ENCODE peak calls at places on chromosomes 3 and 15, in six cellular contexts. One of them, this sample, is unnamed. For H3K4me1, the result is how much of the 10 kb centered on the place peaks cover.

GRCh38 chr3:64717872-64718613 is 30.2 kb upstream of the ADAMTS9 start:
- DNase-seq in trophoblast cell: no peak
- DNase-seq in SJSA1: no peak
- DNase-seq in ovary: no peak
- DNase-seq in NT2/D1: no peak
- DNase-seq in psoas muscle: no peak
- DNase-seq in this sample: no peak

GRCh38 chr3:151895881-151896661 is 22.6 kb downstream of the SUCNR1 start:
- DNase-seq in trophoblast cell: no peak
- DNase-seq in SJSA1: no peak
- DNase-seq in ovary: no peak
- DNase-seq in NT2/D1: no peak
- DNase-seq in psoas muscle: no peak
- DNase-seq in this sample: no peak

GRCh38 chr3:161149529-161149928 is 44.4 kb upstream of the B3GALNT1 start:
- DNase-seq in trophoblast cell: no peak
- DNase-seq in SJSA1: no peak
- DNase-seq in ovary: no peak
- DNase-seq in NT2/D1: no peak
- DNase-seq in psoas muscle: no peak
- DNase-seq in this sample: no peak

GRCh38 chr3:149801200-149801599 is 8.8 kb upstream of the ANKUB1 start:
- DNase-seq in trophoblast cell: no peak
- DNase-seq in SJSA1: no peak
- DNase-seq in ovary: no peak
- DNase-seq in NT2/D1: no peak
- DNase-seq in psoas muscle: no peak
- DNase-seq in this sample: no peak

GRCh38 chr3:99925584-99925983 is 107.9 kb downstream of the CMSS1 start:
- DNase-seq in trophoblast cell: no peak
- DNase-seq in SJSA1: no peak
- DNase-seq in ovary: peak
- DNase-seq in NT2/D1: no peak
- DNase-seq in psoas muscle: no peak
- DNase-seq in this sample: no peak

GRCh38 chr15:33964665-33965040 is 3.6 kb upstream of the CHRM5 start:
- DNase-seq in trophoblast cell: peak
- DNase-seq in SJSA1: no peak
- DNase-seq in ovary: no peak
- DNase-seq in NT2/D1: no peak
- DNase-seq in psoas muscle: no peak
- DNase-seq in this sample: no peak

GRCh38 chr15:86300371-86301106 is 220.9 kb downstream of the AGBL1 start:
- DNase-seq in trophoblast cell: no peak
- DNase-seq in SJSA1: no peak
- DNase-seq in ovary: no peak
- DNase-seq in NT2/D1: no peak
- DNase-seq in psoas muscle: no peak
- DNase-seq in this sample: peak

GRCh38 chr15:58244546-58244945 is 106.4 kb downstream of the AQP9 start:
- DNase-seq in trophoblast cell: no peak
- DNase-seq in SJSA1: no peak
- DNase-seq in ovary: no peak
- DNase-seq in NT2/D1: no peak
- DNase-seq in psoas muscle: no peak
- DNase-seq in this sample: no peak

GRCh38 chr3:159765860-159766294 is 222.8 kb upstream of the IL12A start:
- DNase-seq in trophoblast cell: no peak
- DNase-seq in SJSA1: no peak
- DNase-seq in ovary: no peak
- DNase-seq in NT2/D1: no peak
- DNase-seq in psoas muscle: no peak
- DNase-seq in this sample: peak

GRCh38 chr15:47505712-47506542 is 211.4 kb upstream of the SEMA6D start:
- DNase-seq in trophoblast cell: no peak
- DNase-seq in SJSA1: no peak
- DNase-seq in ovary: no peak
- DNase-seq in NT2/D1: no peak
- DNase-seq in psoas muscle: no peak
- DNase-seq in this sample: no peak

GRCh38 chr3:53486961-53487654 is 7.3 kb upstream of the CACNA1D start:
- DNase-seq in trophoblast cell: no peak
- DNase-seq in SJSA1: no peak
- DNase-seq in ovary: no peak
- DNase-seq in NT2/D1: no peak
- DNase-seq in psoas muscle: no peak
- DNase-seq in this sample: no peak

GRCh38 chr3:34864011-34864410 is 775.3 kb upstream of the ARPP21 start:
- DNase-seq in trophoblast cell: no peak
- DNase-seq in SJSA1: no peak
- DNase-seq in ovary: no peak
- DNase-seq in NT2/D1: no peak
- DNase-seq in psoas muscle: no peak
- DNase-seq in this sample: no peak

GRCh38 chr15:78049691-78050440 is 27.6 kb downstream of the TBC1D2B start:
- DNase-seq in trophoblast cell: peak
- DNase-seq in SJSA1: no peak
- DNase-seq in ovary: no peak
- DNase-seq in NT2/D1: no peak
- DNase-seq in psoas muscle: no peak
- DNase-seq in this sample: no peak

DNA sequence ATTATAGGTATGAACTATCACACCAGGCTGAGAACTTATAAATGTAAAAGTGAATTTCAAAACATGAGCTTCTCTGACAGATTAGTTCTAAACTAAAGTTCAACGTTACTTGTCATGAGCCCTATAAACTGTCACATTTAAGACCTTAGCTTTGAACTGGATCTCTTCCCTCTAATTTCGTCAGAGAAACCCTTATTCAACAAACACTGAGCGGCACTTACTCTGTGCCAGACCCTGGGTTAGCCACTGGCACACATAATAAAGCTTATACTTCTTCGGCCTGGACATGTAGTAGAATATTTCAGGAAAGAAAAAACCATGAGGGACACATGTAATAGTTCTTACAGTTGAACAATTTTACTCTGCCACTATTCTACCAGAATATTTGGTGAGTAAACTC is 5.6 kb downstream of the PCYT1A start:
- DNase-seq in trophoblast cell: no peak
- DNase-seq in SJSA1: no peak
- DNase-seq in ovary: no peak
- DNase-seq in NT2/D1: no peak
- DNase-seq in psoas muscle: no peak
- DNase-seq in this sample: no peak
- H3K4me1 ChIP-seq in trophoblast cell: under half
- H3K4me1 ChIP-seq in SJSA1: under half
- H3K4me1 ChIP-seq in ovary: under half
- H3K4me1 ChIP-seq in NT2/D1: under half
- H3K4me1 ChIP-seq in psoas muscle: half or more
- H3K4me1 ChIP-seq in this sample: under half

GRCh38 chr3:58161435-58162398 is 49.1 kb downstream of the DNASE1L3 start:
- DNase-seq in trophoblast cell: peak
- DNase-seq in SJSA1: peak
- DNase-seq in ovary: peak
- DNase-seq in NT2/D1: no peak
- DNase-seq in psoas muscle: peak
- DNase-seq in this sample: no peak
- H3K4me1 ChIP-seq in trophoblast cell: under half
- H3K4me1 ChIP-seq in SJSA1: half or more
- H3K4me1 ChIP-seq in ovary: under half
- H3K4me1 ChIP-seq in NT2/D1: under half
- H3K4me1 ChIP-seq in psoas muscle: under half
- H3K4me1 ChIP-seq in this sample: under half

GRCh38 chr3:135447478-135447877 is 518.0 kb upstream of the PPP2R3A start:
- DNase-seq in trophoblast cell: no peak
- DNase-seq in SJSA1: no peak
- DNase-seq in ovary: no peak
- DNase-seq in NT2/D1: no peak
- DNase-seq in psoas muscle: no peak
- DNase-seq in this sample: no peak

GRCh38 chr3:135448520-135448919 is 517.0 kb upstream of the PPP2R3A start:
- DNase-seq in trophoblast cell: no peak
- DNase-seq in SJSA1: no peak
- DNase-seq in ovary: no peak
- DNase-seq in NT2/D1: no peak
- DNase-seq in psoas muscle: no peak
- DNase-seq in this sample: no peak

GRCh38 chr3:135449046-135449445 is 516.5 kb upstream of the PPP2R3A start:
- DNase-seq in trophoblast cell: no peak
- DNase-seq in SJSA1: no peak
- DNase-seq in ovary: no peak
- DNase-seq in NT2/D1: no peak
- DNase-seq in psoas muscle: no peak
- DNase-seq in this sample: no peak

GRCh38 chr3:135440233-135440632 is 525.3 kb upstream of the PPP2R3A start:
- DNase-seq in trophoblast cell: no peak
- DNase-seq in SJSA1: no peak
- DNase-seq in ovary: no peak
- DNase-seq in NT2/D1: no peak
- DNase-seq in psoas muscle: no peak
- DNase-seq in this sample: no peak

GRCh38 chr3:135444058-135444457 is 521.5 kb upstream of the PPP2R3A start:
- DNase-seq in trophoblast cell: no peak
- DNase-seq in SJSA1: no peak
- DNase-seq in ovary: no peak
- DNase-seq in NT2/D1: no peak
- DNase-seq in psoas muscle: no peak
- DNase-seq in this sample: no peak
- H3K4me1 ChIP-seq in trophoblast cell: under half
- H3K4me1 ChIP-seq in SJSA1: under half
- H3K4me1 ChIP-seq in ovary: under half
- H3K4me1 ChIP-seq in NT2/D1: under half
- H3K4me1 ChIP-seq in psoas muscle: under half
- H3K4me1 ChIP-seq in this sample: under half

DNA sequence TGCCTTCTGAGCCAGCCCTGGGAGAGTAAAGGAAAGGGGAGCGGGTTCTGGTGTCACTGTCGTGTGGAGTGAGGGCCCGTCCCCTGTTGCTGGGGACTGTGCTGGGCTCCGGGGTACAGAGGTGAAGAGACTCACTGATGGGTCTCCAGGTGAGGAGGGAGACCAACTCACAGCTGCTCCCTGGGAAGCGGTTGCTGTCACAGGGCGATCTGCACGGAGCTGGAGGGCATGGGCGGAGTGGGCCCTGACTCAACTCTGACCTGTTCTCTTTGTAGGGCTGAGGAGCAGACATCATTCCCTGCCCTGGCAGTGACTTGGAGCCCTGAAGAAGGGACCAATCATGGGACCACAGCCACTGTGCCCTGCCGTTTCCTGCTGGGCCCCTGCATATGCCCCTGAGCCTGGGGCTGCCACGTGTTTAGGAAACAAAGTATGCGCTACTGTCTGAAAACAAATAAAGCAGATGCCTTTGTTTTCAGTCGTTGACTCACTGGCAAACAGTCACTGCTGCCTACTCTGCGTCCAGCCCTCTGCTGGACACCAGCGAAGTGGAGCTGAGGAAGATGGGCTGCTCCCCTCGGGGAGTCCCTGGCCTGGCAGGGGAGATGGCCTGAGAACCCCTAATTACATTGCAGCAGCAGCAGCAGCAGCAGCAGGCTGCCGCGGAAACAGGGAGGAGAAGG is 22.9 kb upstream of the PLXNA1 start:
- DNase-seq in trophoblast cell: no peak
- DNase-seq in SJSA1: peak
- DNase-seq in ovary: no peak
- DNase-seq in NT2/D1: peak
- DNase-seq in psoas muscle: no peak
- DNase-seq in this sample: no peak
- H3K4me1 ChIP-seq in trophoblast cell: under half
- H3K4me1 ChIP-seq in SJSA1: under half
- H3K4me1 ChIP-seq in ovary: under half
- H3K4me1 ChIP-seq in NT2/D1: under half
- H3K4me1 ChIP-seq in psoas muscle: under half
- H3K4me1 ChIP-seq in this sample: under half

DNA sequence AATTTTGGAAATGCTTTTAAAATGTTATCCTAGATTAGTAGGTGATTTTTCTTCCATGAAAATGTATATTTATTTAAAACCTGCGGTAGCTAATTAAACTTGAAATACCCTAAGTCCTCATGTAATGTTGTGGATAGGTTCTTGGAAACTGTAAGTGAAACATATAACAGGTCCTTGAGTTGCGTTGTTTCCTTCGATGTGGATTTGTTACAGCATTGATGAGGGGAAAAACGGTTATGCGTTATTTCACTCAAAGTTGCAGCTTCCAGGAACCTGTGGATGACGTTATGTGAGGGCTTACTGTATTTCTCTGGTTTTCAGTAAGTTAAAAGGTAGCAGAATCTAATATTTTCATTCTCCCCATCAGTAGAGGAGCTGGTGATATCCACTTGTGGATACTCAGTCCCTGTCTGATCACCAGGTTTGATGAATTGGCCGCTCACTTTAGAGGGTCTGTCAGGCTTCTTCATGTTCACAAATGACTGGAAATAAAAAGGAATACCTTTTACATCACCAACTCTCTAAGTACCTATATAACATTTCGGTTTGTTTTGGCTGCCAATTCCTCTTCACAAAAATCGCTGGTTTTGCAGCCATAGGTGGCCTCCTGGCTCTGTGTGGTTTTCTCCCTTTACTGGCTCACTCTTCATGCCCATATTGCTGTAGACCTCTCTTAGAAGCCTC is 112.4 kb downstream of the FNDC3B start:
- DNase-seq in trophoblast cell: no peak
- DNase-seq in SJSA1: no peak
- DNase-seq in ovary: no peak
- DNase-seq in NT2/D1: no peak
- DNase-seq in psoas muscle: no peak
- DNase-seq in this sample: no peak
- H3K4me1 ChIP-seq in trophoblast cell: under half
- H3K4me1 ChIP-seq in SJSA1: half or more
- H3K4me1 ChIP-seq in ovary: under half
- H3K4me1 ChIP-seq in NT2/D1: under half
- H3K4me1 ChIP-seq in psoas muscle: half or more
- H3K4me1 ChIP-seq in this sample: under half

GRCh38 chr15:41930221-41930866 is 36.5 kb upstream of the SPTBN5 start:
- DNase-seq in trophoblast cell: peak
- DNase-seq in SJSA1: peak
- DNase-seq in ovary: no peak
- DNase-seq in NT2/D1: no peak
- DNase-seq in psoas muscle: peak
- DNase-seq in this sample: no peak

GRCh38 chr15:41927516-41927915 is 33.7 kb upstream of the SPTBN5 start:
- DNase-seq in trophoblast cell: no peak
- DNase-seq in SJSA1: no peak
- DNase-seq in ovary: no peak
- DNase-seq in NT2/D1: no peak
- DNase-seq in psoas muscle: no peak
- DNase-seq in this sample: no peak

GRCh38 chr15:41926184-41927056 is 32.6 kb upstream of the SPTBN5 start:
- DNase-seq in trophoblast cell: no peak
- DNase-seq in SJSA1: no peak
- DNase-seq in ovary: no peak
- DNase-seq in NT2/D1: no peak
- DNase-seq in psoas muscle: no peak
- DNase-seq in this sample: no peak

GRCh38 chr15:41928637-41929620 is 35.1 kb upstream of the SPTBN5 start:
- DNase-seq in trophoblast cell: no peak
- DNase-seq in SJSA1: no peak
- DNase-seq in ovary: no peak
- DNase-seq in NT2/D1: no peak
- DNase-seq in psoas muscle: peak
- DNase-seq in this sample: no peak

GRCh38 chr15:41928100-41928499 is 34.2 kb upstream of the SPTBN5 start:
- DNase-seq in trophoblast cell: no peak
- DNase-seq in SJSA1: no peak
- DNase-seq in ovary: no peak
- DNase-seq in NT2/D1: no peak
- DNase-seq in psoas muscle: no peak
- DNase-seq in this sample: no peak
- H3K4me1 ChIP-seq in trophoblast cell: under half
- H3K4me1 ChIP-seq in SJSA1: half or more
- H3K4me1 ChIP-seq in ovary: under half
- H3K4me1 ChIP-seq in NT2/D1: under half
- H3K4me1 ChIP-seq in psoas muscle: under half
- H3K4me1 ChIP-seq in this sample: under half